ENCODE peak calls at places on chromosomes 2 and 18, in eight cellular contexts. R is right lobe of liver; E is stimulated activated CD4-positive, alpha-beta T cell treated with anti-CD3 and anti-CD28 coated beads, Interleukin-1b, Interleukin-23, amount 100 ng/mL, for 48 hours; I is astrocyte of the spinal cord; Y is NCI-H2029; C is type B pancreatic cell; F is heart right ventricle; J is HEK293T. B is an unnamed sample.

GRCh38 chr2:165655653-165656052 is 138.4 kb downstream of the GALNT3 start:
- DNase-seq in R (no peak), Y (no peak), C (no peak), E (no peak), F (no peak), J (no peak), I (no peak), B (no peak)

GRCh38 chr18:48781041-48781989 is 169.4 kb downstream of the SMAD7 start:
- DNase-seq in F (peak), E (no peak), Y (no peak), R (peak), C (peak), J (peak), I (peak), B (peak)

GRCh38 chr2:99659874-99660273 is 170.1 kb upstream of the REV1 start:
- DNase-seq in R (no peak), Y (no peak), E (no peak), J (no peak), I (peak), F (no peak), C (no peak), B (peak)

GRCh38 chr2:175187378-175187777 is 5.9 kb upstream of the ATP5MC3 start:
- DNase-seq in F (no peak), Y (no peak), R (no peak), E (no peak), C (no peak), J (peak), I (peak), B (no peak)

GRCh38 chr2:233798335-233799086 is 20.4 kb downstream of the MROH2A start:
- DNase-seq in C (peak), J (no peak), R (no peak), F (no peak), Y (no peak), I (no peak), E (no peak), B (no peak)

GRCh38 chr2:134412639-134412999 is 158.7 kb downstream of the MGAT5 start:
- DNase-seq in I (no peak), E (no peak), F (no peak), J (no peak), Y (no peak), R (no peak), C (no peak), B (no peak)

GRCh38 chr2:158664987-158665386 is 130.1 kb upstream of the DAPL1 start:
- DNase-seq in C (no peak), I (no peak), Y (no peak), J (no peak), R (no peak), E (no peak), F (no peak), B (peak)

GRCh38 chr18:61589053-61589723 is 256.0 kb downstream of the CDH20 start:
- DNase-seq in E (no peak), R (no peak), I (no peak), F (no peak), J (no peak), C (no peak), Y (no peak), B (no peak)

GRCh38 chr2:209383212-209383611 is 40.6 kb upstream of the MAP2 start:
- DNase-seq in I (peak), C (no peak), J (no peak), R (no peak), E (no peak), Y (peak), F (no peak), B (no peak)

GRCh38 chr2:26640331-26640745 is 828 bp downstream of the CIB4 start:
- DNase-seq in F (no peak), J (no peak), R (no peak), E (no peak), C (no peak), Y (no peak), I (peak), B (peak)

GRCh38 chr2:47064076-47064475 is 91.0 kb downstream of the STPG4 start:
- DNase-seq in R (no peak), F (no peak), J (no peak), C (no peak), E (no peak), I (no peak), Y (no peak), B (no peak)

GRCh38 chr18:48932822-48933510 is 17.8 kb downstream of the SMAD7 start:
- DNase-seq in F (no peak), C (no peak), I (peak), R (no peak), J (no peak), E (no peak), Y (no peak), B (peak)

GRCh38 chr18:74225193-74225840 is 66.4 kb downstream of the CYB5A start:
- DNase-seq in R (no peak), I (no peak), F (no peak), J (no peak), E (no peak), Y (no peak), C (no peak), B (peak)

GRCh38 chr2:225025917-225026571 is 16.2 kb downstream of the DOCK10 start:
- DNase-seq in Y (no peak), F (no peak), J (no peak), I (peak), R (no peak), E (no peak), C (no peak), B (no peak)

GRCh38 chr2:43236256-43236655 is 9.8 kb upstream of the ZFP36L2 start:
- DNase-seq in I (no peak), F (no peak), J (no peak), Y (no peak), E (no peak), R (no peak), C (no peak), B (no peak)

GRCh38 chr2:44016282-44016681 is 20.5 kb upstream of the LRPPRC start:
- DNase-seq in E (peak), F (peak), I (peak), R (peak), C (peak), J (peak), Y (no peak), B (no peak)

GRCh38 chr2:118971245-118972122 is 29.5 kb downstream of the MARCO start:
- DNase-seq in J (no peak), E (no peak), C (peak), F (no peak), Y (no peak), I (no peak), R (no peak), B (no peak)

GRCh38 chr2:164624296-164624695 is 3.0 kb upstream of the GRB14 start:
- DNase-seq in E (no peak), F (no peak), C (no peak), J (no peak), R (no peak), Y (no peak), I (no peak), B (no peak)

GRCh38 chr2:126750506-126750905 is 94.5 kb downstream of the GYPC start:
- DNase-seq in F (no peak), Y (peak), I (no peak), J (no peak), C (no peak), R (no peak), E (no peak), B (no peak)

GRCh38 chr2:240519396-240520142 is 38.2 kb downstream of the ANKMY1 start:
- DNase-seq in C (peak), Y (no peak), E (no peak), I (peak), R (no peak), J (no peak), F (no peak), B (peak)

GRCh38 chr18:9435041-9435440 is 40.3 kb upstream of the RALBP1 start:
- DNase-seq in J (no peak), Y (no peak), I (no peak), F (no peak), R (no peak), E (no peak), C (peak), B (no peak)

GRCh38 chr2:222693837-222694236 is 22.4 kb downstream of the MOGAT1 start:
- DNase-seq in E (no peak), Y (no peak), C (no peak), J (peak), R (no peak), F (no peak), I (peak), B (no peak)

GRCh38 chr2:30229596-30229995 is 1.7 kb upstream of the LBH start:
- DNase-seq in Y (no peak), J (no peak), R (no peak), F (no peak), C (no peak), I (no peak), E (no peak), B (peak)

GRCh38 chr18:56945171-56945863 is 201.6 kb upstream of the BOD1L2 start:
- DNase-seq in C (no peak), F (no peak), I (no peak), E (no peak), Y (no peak), R (no peak), J (no peak), B (no peak)

GRCh38 chr2:80326861-80327260 is 22.3 kb upstream of the LRRTM1 start:
- DNase-seq in Y (no peak), I (no peak), J (no peak), C (no peak), F (no peak), R (no peak), E (no peak), B (no peak)

GRCh38 chr2:142130111-142131015 is 453 bp downstream of the LRP1B start:
- DNase-seq in R (peak), C (peak), I (peak), Y (no peak), F (peak), J (peak), E (no peak), B (peak)

GRCh38 chr18:3816601-3817363 is 366.8 kb downstream of the TGIF1 start:
- DNase-seq in E (no peak), C (no peak), R (no peak), I (peak), J (no peak), Y (no peak), F (no peak), B (no peak)

GRCh38 chr2:36677386-36677785 is 19.1 kb upstream of the VIT start:
- DNase-seq in C (no peak), I (no peak), R (no peak), E (no peak), J (no peak), F (no peak), Y (no peak), B (no peak)

GRCh38 chr2:170505631-170506270 is 209.4 kb upstream of the SP5 start:
- DNase-seq in R (no peak), E (no peak), I (peak), F (peak), J (no peak), C (no peak), Y (no peak), B (peak)

GRCh38 chr2:47422560-47422959 is 19.6 kb downstream of the MSH2 start:
- DNase-seq in I (peak), C (no peak), Y (no peak), F (no peak), E (no peak), R (no peak), J (no peak), B (no peak)